ENCODE peak calls at places on chromosomes 3 and 15, in four cellular contexts. One of them, this sample, is unnamed. For H3K4me1, the result is how much of the 10 kb centered on the place peaks cover.

GRCh38 chr15:31802761-31803160 is 227.6 kb upstream of the CHRNA7 start:
- DNase-seq in sigmoid colon: no peak
- DNase-seq in keratinocyte: no peak
- DNase-seq in left ventricle myocardium inferior: no peak
- DNase-seq in this sample: no peak

GRCh38 chr15:85999658-86000057 is 80.0 kb upstream of the AGBL1 start:
- DNase-seq in left ventricle myocardium inferior: no peak
- DNase-seq in sigmoid colon: no peak
- DNase-seq in keratinocyte: no peak
- DNase-seq in this sample: no peak

GRCh38 chr3:88117683-88118082 is 32.1 kb upstream of the C3orf38 start:
- DNase-seq in sigmoid colon: no peak
- DNase-seq in keratinocyte: no peak
- DNase-seq in left ventricle myocardium inferior: no peak
- DNase-seq in this sample: no peak

GRCh38 chr15:64891546-64891945 is 20.2 kb upstream of the ANKDD1A start:
- DNase-seq in keratinocyte: no peak
- DNase-seq in sigmoid colon: no peak
- DNase-seq in left ventricle myocardium inferior: peak
- DNase-seq in this sample: no peak

GRCh38 chr3:12300137-12300536 is 11.3 kb downstream of the PPARG start:
- DNase-seq in keratinocyte: no peak
- DNase-seq in left ventricle myocardium inferior: no peak
- DNase-seq in sigmoid colon: no peak
- DNase-seq in this sample: no peak

GRCh38 chr15:42577514-42578031 is 2.2 kb downstream of the STARD9 start:
- DNase-seq in sigmoid colon: no peak
- DNase-seq in left ventricle myocardium inferior: no peak
- DNase-seq in keratinocyte: no peak
- DNase-seq in this sample: no peak

GRCh38 chr3:167941234-167941995 is 154.3 kb downstream of the GOLIM4 start:
- DNase-seq in sigmoid colon: peak
- DNase-seq in left ventricle myocardium inferior: no peak
- DNase-seq in keratinocyte: no peak
- DNase-seq in this sample: peak

GRCh38 chr15:60591491-60592385 is 112.8 kb upstream of the ICE2 start:
- DNase-seq in keratinocyte: no peak
- DNase-seq in left ventricle myocardium inferior: peak
- DNase-seq in sigmoid colon: peak
- DNase-seq in this sample: peak

GRCh38 chr15:67386947-67387346 is 132.4 kb downstream of the IQCH start:
- DNase-seq in left ventricle myocardium inferior: no peak
- DNase-seq in keratinocyte: no peak
- DNase-seq in sigmoid colon: no peak
- DNase-seq in this sample: no peak

GRCh38 chr15:95025924-95026728 is 794.8 kb downstream of the MCTP2 start:
- DNase-seq in keratinocyte: no peak
- DNase-seq in sigmoid colon: peak
- DNase-seq in left ventricle myocardium inferior: peak
- DNase-seq in this sample: no peak

GRCh38 chr3:109023656-109024254 is 70.1 kb upstream of the GUCA1C start:
- DNase-seq in sigmoid colon: no peak
- DNase-seq in left ventricle myocardium inferior: no peak
- DNase-seq in keratinocyte: no peak
- DNase-seq in this sample: peak

GRCh38 chr3:127212711-127213110 is 19.8 kb downstream of the PRR23E start:
- DNase-seq in keratinocyte: no peak
- DNase-seq in left ventricle myocardium inferior: no peak
- DNase-seq in sigmoid colon: peak
- DNase-seq in this sample: no peak

GRCh38 chr15:66078929-66079275 is 174.6 kb downstream of the MEGF11 start:
- DNase-seq in sigmoid colon: peak
- DNase-seq in left ventricle myocardium inferior: no peak
- DNase-seq in keratinocyte: no peak
- DNase-seq in this sample: no peak

GRCh38 chr3:152193673-152194267 is 75.0 kb upstream of the MBNL1 start:
- DNase-seq in left ventricle myocardium inferior: no peak
- DNase-seq in keratinocyte: no peak
- DNase-seq in sigmoid colon: no peak
- DNase-seq in this sample: no peak
- H3K4me1 ChIP-seq in left ventricle myocardium inferior: under half
- H3K4me1 ChIP-seq in keratinocyte: under half
- H3K4me1 ChIP-seq in sigmoid colon: under half
- H3K4me1 ChIP-seq in this sample: under half

GRCh38 chr15:70095387-70096214 is 2.1 kb downstream of the TLE3 start:
- DNase-seq in left ventricle myocardium inferior: no peak
- DNase-seq in sigmoid colon: peak
- DNase-seq in keratinocyte: no peak
- DNase-seq in this sample: peak

GRCh38 chr15:70094690-70095311 is 2.9 kb downstream of the TLE3 start:
- DNase-seq in sigmoid colon: no peak
- DNase-seq in left ventricle myocardium inferior: no peak
- DNase-seq in keratinocyte: no peak
- DNase-seq in this sample: peak

GRCh38 chr15:70097337-70098169 is at the start of gene TLE3:
- DNase-seq in left ventricle myocardium inferior: peak
- DNase-seq in keratinocyte: peak
- DNase-seq in sigmoid colon: peak
- DNase-seq in this sample: peak

GRCh38 chr15:70096975-70097336 is 761 bp downstream of the TLE3 start:
- DNase-seq in sigmoid colon: no peak
- DNase-seq in keratinocyte: no peak
- DNase-seq in left ventricle myocardium inferior: no peak
- DNase-seq in this sample: no peak

DNA sequence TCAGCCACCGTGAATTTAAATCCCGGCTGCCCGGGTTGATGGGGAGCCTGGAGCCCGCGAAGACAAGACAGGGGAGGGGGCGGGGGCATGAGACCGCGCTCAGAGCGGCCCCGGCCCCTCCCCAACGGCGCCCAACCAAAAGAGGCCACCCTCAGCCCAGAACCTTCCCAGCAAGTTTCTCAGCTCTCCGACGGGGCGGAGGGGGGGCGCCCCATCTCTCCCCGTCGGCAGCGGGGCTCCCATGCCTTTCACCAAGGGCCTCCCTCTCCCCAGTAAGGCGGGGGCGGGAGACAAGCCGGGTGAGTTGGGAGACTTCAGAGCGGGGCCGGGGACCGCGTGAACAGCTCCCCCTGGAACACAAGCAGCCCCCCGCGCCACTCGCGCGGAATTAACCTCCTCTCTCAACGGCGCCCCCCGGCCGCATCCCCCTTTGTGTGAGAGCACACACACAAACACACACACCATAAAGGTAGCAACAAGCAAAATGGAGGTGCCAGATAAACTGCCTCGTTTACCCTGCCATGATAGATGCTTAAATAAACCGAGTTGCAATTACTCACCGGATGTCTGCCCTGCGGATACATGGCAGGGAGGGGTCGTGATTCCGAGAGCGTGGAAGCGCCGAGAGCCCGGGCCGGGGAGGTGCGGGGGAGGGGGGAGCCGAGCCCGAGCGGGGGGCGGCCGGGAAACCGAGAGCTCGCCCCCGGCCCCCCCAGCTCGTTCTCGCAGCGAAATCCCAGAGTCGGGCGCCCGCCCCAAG is 1.3 kb downstream of the TLE3 start:
- DNase-seq in keratinocyte: no peak
- DNase-seq in left ventricle myocardium inferior: no peak
- DNase-seq in sigmoid colon: peak
- DNase-seq in this sample: peak
- H3K4me1 ChIP-seq in keratinocyte: half or more
- H3K4me1 ChIP-seq in left ventricle myocardium inferior: half or more
- H3K4me1 ChIP-seq in sigmoid colon: half or more
- H3K4me1 ChIP-seq in this sample: half or more

GRCh38 chr15:73695773-73696640 is 11.8 kb downstream of the CD276 start:
- DNase-seq in sigmoid colon: peak
- DNase-seq in left ventricle myocardium inferior: no peak
- DNase-seq in keratinocyte: no peak
- DNase-seq in this sample: no peak

GRCh38 chr15:73691398-73691797 is 7.2 kb downstream of the CD276 start:
- DNase-seq in sigmoid colon: peak
- DNase-seq in keratinocyte: peak
- DNase-seq in left ventricle myocardium inferior: peak
- DNase-seq in this sample: peak

GRCh38 chr15:73696641-73697001 is 12.4 kb downstream of the CD276 start:
- DNase-seq in left ventricle myocardium inferior: no peak
- DNase-seq in sigmoid colon: no peak
- DNase-seq in keratinocyte: no peak
- DNase-seq in this sample: no peak

GRCh38 chr15:73697033-73697467 is 12.9 kb downstream of the CD276 start:
- DNase-seq in keratinocyte: peak
- DNase-seq in sigmoid colon: peak
- DNase-seq in left ventricle myocardium inferior: peak
- DNase-seq in this sample: peak

DNA sequence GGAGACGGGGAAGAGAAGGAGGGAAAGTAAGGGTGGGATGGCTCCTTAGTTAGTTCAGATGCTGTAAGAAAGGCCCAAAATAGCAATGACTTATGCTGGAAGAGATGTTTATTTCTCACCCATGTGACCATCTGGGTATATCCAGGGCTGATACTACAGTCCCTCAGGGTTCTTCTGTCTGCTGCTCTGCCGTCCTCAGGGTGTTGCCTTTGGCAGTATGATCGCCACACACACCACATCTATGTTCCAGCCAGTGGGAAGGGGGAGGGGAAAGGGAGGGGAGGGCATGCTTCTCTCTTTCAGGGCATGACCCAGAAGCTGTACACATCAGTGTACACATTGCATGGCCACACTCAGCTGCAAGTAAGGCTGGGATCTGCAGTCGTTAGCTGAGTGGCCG is 10.2 kb downstream of the CD276 start:
- DNase-seq in left ventricle myocardium inferior: no peak
- DNase-seq in sigmoid colon: peak
- DNase-seq in keratinocyte: no peak
- DNase-seq in this sample: no peak
- H3K4me1 ChIP-seq in left ventricle myocardium inferior: half or more
- H3K4me1 ChIP-seq in sigmoid colon: half or more
- H3K4me1 ChIP-seq in keratinocyte: half or more
- H3K4me1 ChIP-seq in this sample: under half

GRCh38 chr15:74196175-74196574 is 6.4 kb downstream of the STRA6 start:
- DNase-seq in sigmoid colon: no peak
- DNase-seq in left ventricle myocardium inferior: peak
- DNase-seq in keratinocyte: no peak
- DNase-seq in this sample: peak
- H3K4me1 ChIP-seq in sigmoid colon: under half
- H3K4me1 ChIP-seq in left ventricle myocardium inferior: under half
- H3K4me1 ChIP-seq in keratinocyte: under half
- H3K4me1 ChIP-seq in this sample: half or more

GRCh38 chr3:190764231-190764630 is 98.3 kb downstream of the GMNC start:
- DNase-seq in sigmoid colon: no peak
- DNase-seq in left ventricle myocardium inferior: no peak
- DNase-seq in keratinocyte: no peak
- DNase-seq in this sample: no peak
- H3K4me1 ChIP-seq in sigmoid colon: under half
- H3K4me1 ChIP-seq in left ventricle myocardium inferior: under half
- H3K4me1 ChIP-seq in keratinocyte: under half
- H3K4me1 ChIP-seq in this sample: under half

DNA sequence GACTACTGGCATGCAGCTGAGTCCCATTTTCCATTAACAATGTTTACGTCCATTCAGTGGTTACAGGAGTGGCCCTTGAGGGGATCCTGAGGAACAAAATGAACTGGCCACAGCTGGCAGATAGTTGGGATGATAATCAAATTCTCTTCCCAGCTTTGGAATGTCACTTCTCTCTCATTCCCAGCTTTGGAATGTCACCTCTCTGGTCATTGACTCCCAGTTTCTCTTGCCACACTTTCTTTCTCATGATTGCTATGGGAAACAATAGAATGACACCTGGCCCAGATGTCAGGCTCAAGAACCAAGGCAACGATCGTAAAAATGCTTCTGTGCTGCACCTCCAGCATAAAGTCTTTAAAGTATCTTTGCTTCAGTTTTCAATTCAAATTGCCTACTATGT is 34.0 kb downstream of the ATP13A4 start:
- DNase-seq in sigmoid colon: no peak
- DNase-seq in left ventricle myocardium inferior: no peak
- DNase-seq in keratinocyte: no peak
- DNase-seq in this sample: no peak
- H3K4me1 ChIP-seq in sigmoid colon: under half
- H3K4me1 ChIP-seq in left ventricle myocardium inferior: under half
- H3K4me1 ChIP-seq in keratinocyte: under half
- H3K4me1 ChIP-seq in this sample: under half

GRCh38 chr3:52171577-52172261 is 17.5 kb upstream of the POC1A start:
- DNase-seq in keratinocyte: no peak
- DNase-seq in sigmoid colon: peak
- DNase-seq in left ventricle myocardium inferior: no peak
- DNase-seq in this sample: no peak
- H3K4me1 ChIP-seq in keratinocyte: under half
- H3K4me1 ChIP-seq in sigmoid colon: under half
- H3K4me1 ChIP-seq in left ventricle myocardium inferior: under half
- H3K4me1 ChIP-seq in this sample: under half

GRCh38 chr3:98966434-98966833 is 64.9 kb upstream of the DCBLD2 start:
- DNase-seq in left ventricle myocardium inferior: no peak
- DNase-seq in sigmoid colon: no peak
- DNase-seq in keratinocyte: no peak
- DNase-seq in this sample: no peak

GRCh38 chr3:98966862-98967554 is 65.5 kb upstream of the DCBLD2 start:
- DNase-seq in left ventricle myocardium inferior: no peak
- DNase-seq in keratinocyte: no peak
- DNase-seq in sigmoid colon: no peak
- DNase-seq in this sample: no peak

GRCh38 chr3:98962189-98962930 is 60.9 kb upstream of the DCBLD2 start:
- DNase-seq in sigmoid colon: no peak
- DNase-seq in keratinocyte: no peak
- DNase-seq in left ventricle myocardium inferior: no peak
- DNase-seq in this sample: no peak

GRCh38 chr3:98962951-98963350 is 61.5 kb upstream of the DCBLD2 start:
- DNase-seq in sigmoid colon: no peak
- DNase-seq in left ventricle myocardium inferior: no peak
- DNase-seq in keratinocyte: no peak
- DNase-seq in this sample: no peak

GRCh38 chr3:98964784-98965183 is 63.3 kb upstream of the DCBLD2 start:
- DNase-seq in left ventricle myocardium inferior: no peak
- DNase-seq in keratinocyte: no peak
- DNase-seq in sigmoid colon: no peak
- DNase-seq in this sample: no peak
- H3K4me1 ChIP-seq in left ventricle myocardium inferior: under half
- H3K4me1 ChIP-seq in keratinocyte: half or more
- H3K4me1 ChIP-seq in sigmoid colon: under half
- H3K4me1 ChIP-seq in this sample: under half

GRCh38 chr3:158723991-158724390 is 8.3 kb downstream of the RARRES1 start:
- DNase-seq in keratinocyte: no peak
- DNase-seq in sigmoid colon: no peak
- DNase-seq in left ventricle myocardium inferior: no peak
- DNase-seq in this sample: no peak
- H3K4me1 ChIP-seq in keratinocyte: under half
- H3K4me1 ChIP-seq in sigmoid colon: half or more
- H3K4me1 ChIP-seq in left ventricle myocardium inferior: under half
- H3K4me1 ChIP-seq in this sample: under half

GRCh38 chr15:83062768-83063180 is 4.3 kb downstream of the BTBD1 start:
- DNase-seq in left ventricle myocardium inferior: no peak
- DNase-seq in keratinocyte: no peak
- DNase-seq in sigmoid colon: no peak
- DNase-seq in this sample: no peak
- H3K4me1 ChIP-seq in left ventricle myocardium inferior: half or more
- H3K4me1 ChIP-seq in keratinocyte: under half
- H3K4me1 ChIP-seq in sigmoid colon: half or more
- H3K4me1 ChIP-seq in this sample: under half

This sample was measured in thyroid gland.